ENCODE peak calls at places on chromosomes 2 and 18, in seven cellular contexts. One of them, this sample, is unnamed.

GRCh38 chr2:113180131-113180946 is 6.6 kb downstream of the PSD4 start:
- DNase-seq in T-helper 17 cell: no peak
- DNase-seq in activated B cell treated with CpG ODN at 0.5 μM for 24 hours: no peak
- DNase-seq in astrocyte of the spinal cord: no peak
- DNase-seq in iPS DF 19.7: no peak
- DNase-seq in nephron progenitor cell: no peak
- DNase-seq in right cardiac atrium: no peak
- DNase-seq in this sample: no peak

GRCh38 chr18:43267818-43268217 is 9.5 kb downstream of the SYT4 start:
- DNase-seq in T-helper 17 cell: no peak
- DNase-seq in activated B cell treated with CpG ODN at 0.5 μM for 24 hours: no peak
- DNase-seq in astrocyte of the spinal cord: no peak
- DNase-seq in iPS DF 19.7: no peak
- DNase-seq in nephron progenitor cell: no peak
- DNase-seq in right cardiac atrium: no peak
- DNase-seq in this sample: no peak

GRCh38 chr2:73087311-73087710 is 15.8 kb upstream of the SFXN5 start:
- DNase-seq in T-helper 17 cell: no peak
- DNase-seq in activated B cell treated with CpG ODN at 0.5 μM for 24 hours: no peak
- DNase-seq in astrocyte of the spinal cord: no peak
- DNase-seq in iPS DF 19.7: no peak
- DNase-seq in nephron progenitor cell: no peak
- DNase-seq in right cardiac atrium: no peak
- DNase-seq in this sample: no peak

GRCh38 chr18:79511671-79512301 is 116.1 kb downstream of the NFATC1 start:
- DNase-seq in T-helper 17 cell: peak; percentile 5
- DNase-seq in activated B cell treated with CpG ODN at 0.5 μM for 24 hours: peak; percentile 9
- DNase-seq in astrocyte of the spinal cord: no peak
- DNase-seq in iPS DF 19.7: no peak
- DNase-seq in nephron progenitor cell: no peak
- DNase-seq in right cardiac atrium: peak; percentile 11
- DNase-seq in this sample: no peak

GRCh38 chr2:206424134-206424533 is 19.2 kb upstream of the ADAM23 start:
- DNase-seq in T-helper 17 cell: no peak
- DNase-seq in activated B cell treated with CpG ODN at 0.5 μM for 24 hours: no peak
- DNase-seq in astrocyte of the spinal cord: no peak
- DNase-seq in iPS DF 19.7: no peak
- DNase-seq in nephron progenitor cell: no peak
- DNase-seq in right cardiac atrium: no peak
- DNase-seq in this sample: peak; percentile 78

GRCh38 chr2:178761759-178762371 is 45.4 kb downstream of the TTN start:
- DNase-seq in T-helper 17 cell: no peak
- DNase-seq in activated B cell treated with CpG ODN at 0.5 μM for 24 hours: no peak
- DNase-seq in astrocyte of the spinal cord: peak; percentile 64
- DNase-seq in iPS DF 19.7: no peak
- DNase-seq in nephron progenitor cell: peak; percentile 37
- DNase-seq in right cardiac atrium: no peak
- DNase-seq in this sample: peak; percentile 55

GRCh38 chr2:120293123-120293990 is 40.7 kb downstream of the RALB start:
- DNase-seq in T-helper 17 cell: no peak
- DNase-seq in activated B cell treated with CpG ODN at 0.5 μM for 24 hours: no peak
- DNase-seq in astrocyte of the spinal cord: no peak
- DNase-seq in iPS DF 19.7: no peak
- DNase-seq in nephron progenitor cell: no peak
- DNase-seq in right cardiac atrium: no peak
- DNase-seq in this sample: no peak

GRCh38 chr2:96664366-96664765 is 21.8 kb downstream of the FER1L5 start:
- DNase-seq in T-helper 17 cell: no peak
- DNase-seq in activated B cell treated with CpG ODN at 0.5 μM for 24 hours: no peak
- DNase-seq in astrocyte of the spinal cord: no peak
- DNase-seq in iPS DF 19.7: no peak
- DNase-seq in nephron progenitor cell: no peak
- DNase-seq in right cardiac atrium: no peak
- DNase-seq in this sample: no peak

GRCh38 chr2:51535763-51536162 is 503.8 kb upstream of the NRXN1 start:
- DNase-seq in T-helper 17 cell: no peak
- DNase-seq in activated B cell treated with CpG ODN at 0.5 μM for 24 hours: no peak
- DNase-seq in astrocyte of the spinal cord: no peak
- DNase-seq in iPS DF 19.7: no peak
- DNase-seq in nephron progenitor cell: no peak
- DNase-seq in right cardiac atrium: no peak
- DNase-seq in this sample: no peak

GRCh38 chr2:85445316-85446295 is 27.1 kb downstream of the SH2D6 start:
- DNase-seq in T-helper 17 cell: no peak
- DNase-seq in activated B cell treated with CpG ODN at 0.5 μM for 24 hours: no peak
- DNase-seq in astrocyte of the spinal cord: peak; percentile 72
- DNase-seq in iPS DF 19.7: no peak
- DNase-seq in nephron progenitor cell: no peak
- DNase-seq in right cardiac atrium: peak; percentile 27
- DNase-seq in this sample: no peak

GRCh38 chr2:11377915-11378649 is 33.6 kb upstream of the ROCK2 start:
- DNase-seq in T-helper 17 cell: no peak
- DNase-seq in activated B cell treated with CpG ODN at 0.5 μM for 24 hours: no peak
- DNase-seq in astrocyte of the spinal cord: no peak
- DNase-seq in iPS DF 19.7: no peak
- DNase-seq in nephron progenitor cell: no peak
- DNase-seq in right cardiac atrium: peak; percentile 58
- DNase-seq in this sample: no peak

GRCh38 chr18:48467231-48467630 is 58.0 kb upstream of the ZBTB7C start:
- DNase-seq in T-helper 17 cell: no peak
- DNase-seq in activated B cell treated with CpG ODN at 0.5 μM for 24 hours: no peak
- DNase-seq in astrocyte of the spinal cord: no peak
- DNase-seq in iPS DF 19.7: no peak
- DNase-seq in nephron progenitor cell: no peak
- DNase-seq in right cardiac atrium: no peak
- DNase-seq in this sample: no peak

GRCh38 chr2:110804915-110805314 is 72.5 kb downstream of the ACOXL start:
- DNase-seq in T-helper 17 cell: peak; percentile 62
- DNase-seq in activated B cell treated with CpG ODN at 0.5 μM for 24 hours: peak; percentile 46
- DNase-seq in astrocyte of the spinal cord: no peak
- DNase-seq in iPS DF 19.7: no peak
- DNase-seq in nephron progenitor cell: no peak
- DNase-seq in right cardiac atrium: no peak
- DNase-seq in this sample: no peak

GRCh38 chr2:223731503-223731902 is 105.9 kb downstream of the AP1S3 start:
- DNase-seq in T-helper 17 cell: no peak
- DNase-seq in activated B cell treated with CpG ODN at 0.5 μM for 24 hours: no peak
- DNase-seq in astrocyte of the spinal cord: no peak
- DNase-seq in iPS DF 19.7: no peak
- DNase-seq in nephron progenitor cell: no peak
- DNase-seq in right cardiac atrium: no peak
- DNase-seq in this sample: no peak

GRCh38 chr2:107511970-107512789 is 314.5 kb upstream of the RGPD4 start:
- DNase-seq in T-helper 17 cell: no peak
- DNase-seq in activated B cell treated with CpG ODN at 0.5 μM for 24 hours: no peak
- DNase-seq in astrocyte of the spinal cord: no peak
- DNase-seq in iPS DF 19.7: no peak
- DNase-seq in nephron progenitor cell: no peak
- DNase-seq in right cardiac atrium: no peak
- DNase-seq in this sample: no peak

GRCh38 chr18:51516478-51517038 is 319.1 kb upstream of the MEX3C start:
- DNase-seq in T-helper 17 cell: no peak
- DNase-seq in activated B cell treated with CpG ODN at 0.5 μM for 24 hours: no peak
- DNase-seq in astrocyte of the spinal cord: no peak
- DNase-seq in iPS DF 19.7: no peak
- DNase-seq in nephron progenitor cell: no peak
- DNase-seq in right cardiac atrium: no peak
- DNase-seq in this sample: no peak

GRCh38 chr2:182593394-182593707 is 122.7 kb upstream of the DNAJC10 start:
- DNase-seq in T-helper 17 cell: no peak
- DNase-seq in activated B cell treated with CpG ODN at 0.5 μM for 24 hours: no peak
- DNase-seq in astrocyte of the spinal cord: peak; percentile 79
- DNase-seq in iPS DF 19.7: no peak
- DNase-seq in nephron progenitor cell: no peak
- DNase-seq in right cardiac atrium: no peak
- DNase-seq in this sample: peak; percentile 10

GRCh38 chr2:29463181-29463900 is 348.1 kb downstream of the CLIP4 start:
- DNase-seq in T-helper 17 cell: no peak
- DNase-seq in activated B cell treated with CpG ODN at 0.5 μM for 24 hours: no peak
- DNase-seq in astrocyte of the spinal cord: peak; percentile 72
- DNase-seq in iPS DF 19.7: no peak
- DNase-seq in nephron progenitor cell: no peak
- DNase-seq in right cardiac atrium: no peak
- DNase-seq in this sample: no peak

This sample was measured in endothelial cell of umbilical vein.